ENCODE peak calls at places on chromosomes 4 and X, in ten cellular contexts. R, G, B, Q, D, F, O, M, U and E are unnamed samples.

GRCh38 chr4:57182132-57182874 is 72.1 kb upstream of the IGFBP7 start:
- DNase-seq in O (no peak), U (no peak), D (no peak), Q (no peak), G (no peak), F (no peak), B (no peak), M (no peak), R (no peak), E (no peak)

GRCh38 chrX:11968470-11968869 is 169.8 kb upstream of the FRMPD4 start:
- DNase-seq in D (no peak), F (peak; percentile 21), G (no peak), Q (peak; percentile 69), O (no peak), R (no peak), M (no peak), U (no peak), B (no peak), E (peak; percentile 35)

GRCh38 chr4:48490012-48490679 is at the start of gene ZAR1:
- DNase-seq in U (no peak), M (peak; percentile 18), Q (no peak), D (no peak), F (no peak), G (no peak), R (no peak), O (peak; percentile 20), B (no peak), E (no peak)

GRCh38 chr4:11597506-11597905 is 168.8 kb upstream of the HS3ST1 start:
- DNase-seq in U (no peak), B (no peak), M (no peak), G (no peak), F (no peak), R (no peak), O (no peak), D (no peak), Q (no peak), E (no peak)

GRCh38 chrX:386768-387575 is at the start of gene PPP2R3B:
- DNase-seq in F (peak; percentile 98), R (peak; percentile 99), U (no peak), D (peak; percentile 99), G (peak; percentile 100), B (peak; percentile 99), M (peak; percentile 98), O (peak; percentile 99), Q (peak; percentile 99), E (peak; percentile 98)

GRCh38 chr4:116702949-116703348 is 382.4 kb downstream of the TRAM1L1 start:
- DNase-seq in U (no peak), F (no peak), B (no peak), O (no peak), R (no peak), G (no peak), D (no peak), Q (peak; percentile 34), M (no peak), E (no peak)

GRCh38 chrX:33142331-33142730 is 69.0 kb downstream of the DMD start:
- DNase-seq in R (no peak), F (no peak), O (no peak), Q (no peak), M (no peak), D (no peak), B (no peak), G (no peak), U (no peak), E (no peak)

GRCh38 chr4:51885371-51885770 is 42.4 kb downstream of the DCUN1D4 start:
- DNase-seq in U (no peak), G (no peak), O (peak; percentile 57), B (no peak), R (no peak), F (peak; percentile 28), M (peak; percentile 50), Q (peak; percentile 31), D (no peak), E (peak; percentile 36)

GRCh38 chr4:98938386-98938785 is 9.5 kb upstream of the EIF4E start:
- DNase-seq in B (no peak), G (no peak), F (peak; percentile 62), M (no peak), Q (peak; percentile 7), R (no peak), U (no peak), D (no peak), O (peak; percentile 74), E (peak; percentile 65)

GRCh38 chr4:17646693-17647092 is 32.3 kb downstream of the MED28 start:
- DNase-seq in M (no peak), B (no peak), F (no peak), U (no peak), D (no peak), G (no peak), R (no peak), O (no peak), Q (no peak), E (no peak)

GRCh38 chr4:76002176-76002575 is 5.1 kb downstream of the CXCL9 start:
- DNase-seq in O (peak; percentile 21), R (no peak), D (no peak), Q (peak; percentile 41), F (peak; percentile 26), U (no peak), B (no peak), G (no peak), M (no peak), E (no peak)

GRCh38 chr4:188596027-188596426 is 456.8 kb downstream of the TRIML1 start:
- DNase-seq in M (no peak), O (no peak), G (no peak), R (no peak), B (no peak), D (no peak), Q (no peak), U (no peak), F (peak; percentile 44), E (no peak)

GRCh38 chr4:90786602-90787001 is 659.4 kb downstream of the CCSER1 start:
- DNase-seq in G (no peak), U (no peak), B (no peak), F (no peak), D (no peak), O (no peak), Q (no peak), R (no peak), M (no peak), E (no peak)

GRCh38 chr4:156962551-156962974 is 9.0 kb downstream of the PDGFC start:
- DNase-seq in B (no peak), D (no peak), M (no peak), G (no peak), R (no peak), F (peak; percentile 99), O (peak; percentile 89), U (no peak), Q (no peak), E (peak; percentile 85)